ENCODE peak calls at places on chromosomes 1 and 21, in eight cellular contexts. M is cardiac muscle cell, C is heart right ventricle, T is neural progenitor cell, X is brain microvascular endothelial cell, N is AG10803, O is omental fat pad, I is bronchial epithelial cell. D is an unnamed sample.

GRCh38 chr1:48082271-48082925 is 85.2 kb upstream of the TRABD2B start:
- DNase-seq in M (no peak), X (no peak), T (no peak), N (no peak), I (no peak), O (no peak), C (no peak), D (no peak)

GRCh38 chr1:47656719-47657685 is 219.2 kb downstream of the FOXD2 start:
- DNase-seq in M (no peak), I (no peak), O (no peak), C (peak), N (no peak), X (peak), T (no peak), D (no peak)

GRCh38 chr1:97047412-97047793 is 325.8 kb downstream of the PTBP2 start:
- DNase-seq in T (no peak), M (no peak), X (no peak), I (no peak), O (no peak), C (no peak), N (no peak), D (no peak)

GRCh38 chr1:43450251-43451070 is 3.3 kb downstream of the HYI start:
- DNase-seq in O (no peak), X (no peak), T (no peak), M (no peak), C (no peak), I (no peak), N (no peak), D (no peak)

GRCh38 chr21:46569071-46569470 is 35.8 kb downstream of the S100B start:
- DNase-seq in X (no peak), I (no peak), O (no peak), C (no peak), N (peak), T (no peak), M (no peak), D (no peak)

GRCh38 chr1:116825400-116825734 is 71.1 kb downstream of the CD2 start:
- DNase-seq in N (no peak), X (no peak), T (no peak), C (peak), O (no peak), M (peak), I (no peak), D (no peak)

GRCh38 chr1:72178266-72178665 is 104.1 kb downstream of the NEGR1 start:
- DNase-seq in C (no peak), I (peak), M (peak), X (no peak), O (no peak), T (peak), N (peak), D (no peak)

GRCh38 chr1:17314491-17314971 is 6.5 kb downstream of the PADI4 start:
- DNase-seq in M (no peak), X (no peak), O (no peak), T (no peak), I (no peak), N (peak), C (no peak), D (no peak)

GRCh38 chr1:241606544-241606943 is 33.6 kb downstream of the CHML start:
- DNase-seq in C (no peak), O (no peak), I (peak), X (no peak), T (no peak), M (no peak), N (no peak), D (no peak)

GRCh38 chr1:188270497-188270896 is 1441.7 kb downstream of the PLA2G4A start:
- DNase-seq in N (no peak), I (no peak), C (no peak), T (no peak), X (no peak), O (no peak), M (no peak), D (no peak)

GRCh38 chr21:34890724-34891609 is 158.1 kb downstream of the RUNX1 start:
- DNase-seq in I (peak), N (peak), X (peak), O (no peak), M (peak), C (peak), T (peak), D (no peak)

GRCh38 chr21:40166291-40166843 is 299.1 kb downstream of the PCP4 start:
- DNase-seq in C (no peak), T (peak), I (no peak), O (no peak), X (no peak), N (no peak), M (no peak), D (no peak)

GRCh38 chr1:26553942-26554682 is 24.6 kb downstream of the RPS6KA1 start:
- DNase-seq in X (no peak), I (no peak), O (no peak), T (no peak), N (no peak), M (no peak), C (no peak), D (no peak)

GRCh38 chr1:204714861-204715511 is 29.4 kb upstream of the LRRN2 start:
- DNase-seq in C (no peak), M (peak), I (no peak), X (no peak), N (no peak), O (no peak), T (peak), D (no peak)

GRCh38 chr1:204520834-204521709 is 4.9 kb downstream of the MDM4 start:
- DNase-seq in M (no peak), X (peak), I (peak), O (no peak), C (no peak), N (peak), T (no peak), D (no peak)

GRCh38 chr21:46675595-46676280 is 40.3 kb downstream of the PRMT2 start:
- DNase-seq in I (no peak), O (no peak), C (no peak), N (peak), X (no peak), T (no peak), M (no peak), D (no peak)

GRCh38 chr1:43779266-43779665 is 71.9 kb downstream of the ST3GAL3 start:
- DNase-seq in M (no peak), I (no peak), C (no peak), O (no peak), X (no peak), T (no peak), N (no peak), D (no peak)

GRCh38 chr1:6477039-6477820 is 11.3 kb upstream of the TNFRSF25 start:
- DNase-seq in O (no peak), X (no peak), N (no peak), M (no peak), T (no peak), I (no peak), C (no peak), D (no peak)

GRCh38 chr1:37186246-37186756 is 152.0 kb upstream of the GRIK3 start:
- DNase-seq in O (no peak), I (peak), C (no peak), X (no peak), T (no peak), N (no peak), M (no peak), D (no peak)

GRCh38 chr21:26389971-26390641 is 183.0 kb downstream of the CYYR1 start:
- DNase-seq in M (peak), C (no peak), N (peak), O (no peak), I (peak), T (no peak), X (peak), D (no peak)

GRCh38 chr1:3898994-3899775 is 887 bp downstream of the C1orf174 start:
- DNase-seq in T (no peak), O (no peak), M (peak), I (no peak), X (no peak), N (no peak), C (no peak), D (no peak)

GRCh38 chr1:31726715-31727114 is 22.9 kb upstream of the COL16A1 start:
- DNase-seq in X (no peak), N (no peak), C (no peak), M (no peak), O (no peak), I (no peak), T (no peak), D (no peak)

GRCh38 chr1:163471766-163472165 is 150.0 kb downstream of the NUF2 start:
- DNase-seq in N (no peak), X (no peak), O (no peak), M (no peak), T (no peak), I (no peak), C (no peak), D (no peak)

GRCh38 chr1:23916209-23917131 is 3.3 kb upstream of the CNR2 start:
- DNase-seq in I (peak), N (peak), X (peak), M (peak), T (peak), C (peak), O (no peak), D (peak)

GRCh38 chr1:162386292-162387225 is 5.0 kb downstream of the C1orf226 start:
- DNase-seq in X (no peak), M (no peak), T (no peak), I (no peak), C (no peak), N (no peak), O (no peak), D (no peak)

GRCh38 chr1:192266645-192267044 is 50.1 kb upstream of the RGS21 start:
- DNase-seq in N (no peak), C (no peak), I (no peak), M (no peak), T (no peak), O (no peak), X (no peak), D (no peak)

GRCh38 chr21:46323227-46323709 is 402 bp downstream of the C21orf58 start:
- DNase-seq in X (no peak), M (peak), T (peak), I (no peak), C (no peak), N (no peak), O (no peak), D (no peak)

GRCh38 chr1:70143052-70143659 is 62.2 kb downstream of the LRRC40 start:
- DNase-seq in M (no peak), X (peak), I (no peak), N (peak), O (no peak), T (no peak), C (no peak), D (no peak)

GRCh38 chr1:117058810-117059209 is 1.3 kb upstream of the TTF2 start:
- DNase-seq in N (no peak), I (no peak), X (no peak), M (no peak), O (no peak), C (no peak), T (no peak), D (no peak)

GRCh38 chr1:98661544-98662353 is at the start of gene SNX7:
- DNase-seq in C (peak), T (peak), O (peak), M (peak), N (peak), I (peak), X (peak), D (peak)
- TF ChIP-seq CTCF in C (peak), T (peak), O (no peak), M (peak), N (no peak), I (peak), X (no peak), D (peak)

GRCh38 chr1:154978360-154978759 is 3.9 kb downstream of the CKS1B start:
- DNase-seq in M (no peak), N (no peak), C (no peak), T (no peak), O (no peak), I (no peak), X (no peak), D (no peak)
- TF ChIP-seq CTCF in M (no peak), N (no peak), C (no peak), T (no peak), O (no peak), I (no peak), X (no peak), D (no peak)

GRCh38 chr1:22709227-22709626 is 1.4 kb upstream of the EPHB2 start:
- DNase-seq in I (no peak), M (no peak), N (no peak), C (no peak), X (no peak), T (peak), O (no peak), D (no peak)
- TF ChIP-seq CTCF in I (peak), M (peak), N (peak), C (no peak), X (peak), T (peak), O (no peak), D (no peak)

GRCh38 chr1:193753038-193753756 is 566.8 kb upstream of the B3GALT2 start:
- DNase-seq in T (no peak), O (no peak), M (no peak), N (no peak), X (no peak), C (no peak), I (no peak), D (no peak)

GRCh38 chr1:193755441-193755840 is 569.0 kb upstream of the B3GALT2 start:
- DNase-seq in X (no peak), I (no peak), O (no peak), C (no peak), M (no peak), T (no peak), N (no peak), D (no peak)

GRCh38 chr1:193749868-193750267 is 563.5 kb upstream of the B3GALT2 start:
- DNase-seq in N (no peak), I (no peak), T (no peak), O (no peak), C (no peak), M (no peak), X (no peak), D (no peak)

GRCh38 chr1:193754732-193755427 is 568.5 kb upstream of the B3GALT2 start:
- DNase-seq in X (no peak), T (no peak), N (no peak), O (no peak), I (peak), C (no peak), M (no peak), D (no peak)
- TF ChIP-seq CTCF in X (peak), T (peak), N (no peak), O (no peak), I (peak), C (no peak), M (peak), D (peak)

DNA sequence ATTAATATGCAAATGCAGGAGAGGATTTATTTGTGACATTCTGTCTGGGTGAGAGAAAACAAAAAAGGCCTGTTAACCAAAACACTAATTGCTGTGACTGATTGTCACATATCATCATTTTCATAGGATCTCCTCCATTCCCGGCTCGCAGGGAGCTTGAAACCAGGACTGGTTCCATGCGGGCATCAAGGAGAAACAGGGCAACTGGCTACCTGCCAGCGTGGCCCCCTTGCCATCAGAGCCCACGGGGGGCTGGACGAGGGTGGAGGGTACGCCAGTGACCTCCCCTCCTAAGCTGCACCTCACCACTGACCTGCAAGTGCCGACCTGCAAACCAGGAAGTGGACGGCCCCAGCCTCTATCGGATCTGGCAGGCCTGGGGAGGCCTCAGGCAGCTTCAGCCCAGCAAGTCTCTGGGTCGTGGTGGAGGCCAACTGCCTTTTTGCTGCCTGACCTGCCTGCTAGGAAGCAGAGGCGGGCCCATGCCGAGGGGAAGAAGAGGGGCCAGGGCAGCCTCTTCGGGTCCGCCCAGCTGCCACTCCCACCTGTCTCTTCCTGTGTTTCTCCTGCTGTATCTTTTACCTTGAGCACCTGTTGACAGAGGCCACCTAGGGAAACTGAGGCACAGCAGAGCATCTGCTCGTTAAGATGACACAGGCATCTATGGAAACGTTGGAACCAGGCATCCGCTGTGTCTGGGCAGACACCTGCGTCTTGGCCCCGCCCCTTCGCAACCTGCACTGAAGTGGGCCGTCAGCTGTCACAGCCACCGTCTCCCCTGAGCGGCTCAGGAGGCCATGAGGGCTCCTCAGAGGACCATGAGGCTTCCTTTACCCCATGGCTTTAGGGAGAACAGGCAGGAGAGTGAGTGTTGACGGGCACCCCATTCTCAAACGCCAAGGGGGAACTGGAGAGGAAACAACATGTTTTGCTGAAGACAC is 74.8 kb downstream of the CASZ1 start:
- DNase-seq in O (no peak), X (no peak), N (no peak), M (no peak), C (no peak), T (peak), I (no peak), D (no peak)
- TF ChIP-seq CTCF in O (no peak), X (no peak), N (no peak), M (no peak), C (no peak), T (no peak), I (no peak), D (no peak)

GRCh38 chr1:16204634-16205332 is 7.7 kb downstream of the ARHGEF19 start:
- DNase-seq in M (peak), T (peak), N (no peak), X (no peak), C (no peak), I (no peak), O (no peak), D (no peak)
- TF ChIP-seq CTCF in M (peak), T (peak), N (peak), X (peak), C (peak), I (peak), O (no peak), D (peak)

DNA sequence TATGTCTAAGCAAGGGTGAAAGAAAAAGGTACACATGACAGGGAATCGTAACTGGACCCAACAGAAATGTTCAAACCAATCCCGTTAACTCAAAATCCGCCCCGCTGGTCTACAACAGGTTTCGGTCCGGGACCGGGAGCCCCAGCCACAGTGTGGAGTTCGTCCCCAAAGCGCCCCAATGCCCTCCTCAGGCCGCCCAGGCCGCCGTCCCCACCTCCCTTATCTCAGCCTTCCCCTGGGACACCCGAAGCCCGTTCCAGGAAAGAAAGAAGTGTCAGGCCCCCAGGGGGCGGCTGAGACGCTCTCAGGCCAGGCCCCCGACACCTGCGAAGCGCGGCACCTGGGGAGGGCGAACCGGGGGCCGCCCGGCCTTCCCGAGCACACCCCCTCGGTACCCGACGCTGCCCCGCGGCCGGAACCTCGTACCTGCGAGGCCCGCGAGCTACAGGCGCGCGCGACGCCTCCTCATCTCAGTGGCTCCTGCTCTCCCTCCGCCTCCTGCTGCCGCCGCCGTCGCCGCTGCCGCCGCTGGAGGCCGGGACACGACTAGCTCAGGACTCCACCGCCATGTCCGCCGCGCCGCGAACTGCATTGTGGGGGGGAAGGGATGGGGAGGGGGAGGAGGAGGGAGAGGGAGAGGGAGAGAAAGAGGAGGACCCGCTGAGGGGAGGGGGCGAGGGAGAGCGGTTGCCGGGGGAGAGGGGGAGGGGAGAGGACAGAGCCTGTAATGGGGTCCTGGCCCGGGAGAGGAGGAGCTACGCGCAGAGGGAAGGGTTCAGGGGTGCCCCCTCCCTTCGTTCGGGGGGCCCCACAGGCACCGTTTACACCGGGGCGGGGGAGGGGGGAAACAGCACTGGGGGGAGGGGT is at the start of gene TUT4:
- DNase-seq in X (peak), M (peak), C (peak), T (peak), I (peak), N (peak), O (peak), D (peak)
- TF ChIP-seq CTCF in X (peak), M (peak), C (peak), T (peak), I (peak), N (no peak), O (no peak), D (no peak)

DNA sequence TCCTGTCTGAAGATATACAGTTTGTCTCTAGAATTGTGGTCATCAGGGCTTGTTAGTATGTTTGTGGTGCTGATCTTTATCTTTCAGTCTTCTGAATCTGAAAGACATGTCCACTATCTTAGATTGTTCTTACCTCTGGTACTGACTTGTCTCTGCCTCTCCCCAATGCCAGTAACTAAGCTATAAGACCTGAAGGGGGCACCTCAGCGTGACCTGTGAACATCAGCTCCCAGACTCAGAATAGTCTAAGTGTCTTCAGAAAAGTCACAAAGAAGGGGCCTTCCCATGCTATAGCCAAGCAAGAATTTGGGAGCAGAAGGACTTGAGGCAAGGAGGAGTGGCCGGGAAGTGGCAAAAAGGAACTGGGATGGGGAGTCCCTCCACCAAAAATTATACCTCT is 178.1 kb downstream of the NTNG1 start:
- DNase-seq in T (no peak), N (no peak), O (no peak), I (no peak), X (no peak), M (peak), C (no peak), D (no peak)
- TF ChIP-seq CTCF in T (no peak), N (no peak), O (no peak), I (no peak), X (no peak), M (no peak), C (no peak), D (no peak)

GRCh38 chr1:198798923-198799386 is 160.1 kb downstream of the PTPRC start:
- DNase-seq in I (no peak), X (no peak), T (no peak), M (no peak), O (no peak), C (no peak), N (no peak), D (no peak)
- TF ChIP-seq CTCF in I (peak), X (no peak), T (no peak), M (no peak), O (no peak), C (peak), N (no peak), D (peak)